ENCODE peak calls at places on chromosomes 16 and 17, in six cellular contexts. H is substantia nigra, L is pancreas, N is cardiac muscle cell, I is H7, X is heart right ventricle. Q is an unnamed sample.

GRCh38 chr17:3603119-3603869 is 5.9 kb downstream of the TRPV1 start:
- DNase-seq in N (peak; percentile 51), X (no peak), L (no peak), I (no peak), H (no peak), Q (no peak)

GRCh38 chr16:66616592-66616991 is 12.1 kb downstream of the CMTM3 start:
- DNase-seq in L (no peak), H (no peak), N (peak; percentile 44), X (no peak), I (peak; percentile 71), Q (no peak)

GRCh38 chr16:53156516-53156915 is 101.7 kb downstream of the CHD9 start:
- DNase-seq in I (no peak), X (no peak), H (no peak), L (no peak), N (no peak), Q (no peak)

GRCh38 chr16:80167657-80168056 is 373.1 kb upstream of the DYNLRB2 start:
- DNase-seq in I (no peak), H (no peak), L (no peak), N (no peak), X (no peak), Q (no peak)

GRCh38 chr17:45942284-45942683 is 47.9 kb downstream of the MAPT start:
- DNase-seq in N (peak; percentile 20), L (peak; percentile 11), H (peak; percentile 98), X (peak; percentile 81), I (peak; percentile 73), Q (peak; percentile 48)

GRCh38 chr16:67311607-67312449 is 14.7 kb downstream of the KCTD19 start:
- DNase-seq in I (no peak), X (no peak), L (no peak), H (no peak), N (peak; percentile 97), Q (no peak)

GRCh38 chr17:70517808-70518207 is 348.5 kb downstream of the KCNJ2 start:
- DNase-seq in L (no peak), H (no peak), X (no peak), N (no peak), I (no peak), Q (no peak)

GRCh38 chr17:50470451-50470850 is 1.8 kb upstream of the CHAD start:
- DNase-seq in I (peak; percentile 68), X (no peak), L (no peak), N (no peak), H (no peak), Q (no peak)

GRCh38 chr17:39863244-39863917 is 731 bp downstream of the IKZF3 start:
- DNase-seq in X (no peak), L (no peak), H (no peak), I (no peak), N (no peak), Q (no peak)

GRCh38 chr17:78675316-78675616 is 98.1 kb upstream of the DNAH17 start:
- DNase-seq in X (no peak), L (no peak), N (no peak), I (no peak), H (no peak), Q (no peak)

GRCh38 chr17:58338907-58339774 is 10.5 kb upstream of the TSPOAP1 start:
- DNase-seq in I (peak; percentile 83), N (peak; percentile 87), X (no peak), H (no peak), L (no peak), Q (peak; percentile 69)

GRCh38 chr16:69100046-69100765 is 5.2 kb upstream of the HAS3 start:
- DNase-seq in X (no peak), H (no peak), I (no peak), L (no peak), N (no peak), Q (no peak)

GRCh38 chr16:84281077-84281476 is 13.6 kb upstream of the WFDC1 start:
- DNase-seq in I (peak; percentile 92), X (no peak), H (no peak), L (no peak), N (peak; percentile 30), Q (peak; percentile 75)

GRCh38 chr16:85395913-85396878 is 216.9 kb upstream of the GSE1 start:
- DNase-seq in X (peak; percentile 54), I (peak; percentile 78), L (no peak), N (peak; percentile 48), H (no peak), Q (no peak)

GRCh38 chr16:22424161-22424937 is 49.9 kb upstream of the CDR2 start:
- DNase-seq in X (peak; percentile 25), I (no peak), L (peak; percentile 68), H (peak; percentile 57), N (peak; percentile 6), Q (no peak)

GRCh38 chr16:67456383-67457140 is 24.4 kb downstream of the ATP6V0D1 start:
- DNase-seq in I (peak; percentile 86), H (peak; percentile 29), N (peak; percentile 72), L (peak; percentile 65), X (peak; percentile 67), Q (peak; percentile 66)

GRCh38 chr17:49971848-49972485 is 3.0 kb downstream of the DLX4 start:
- DNase-seq in H (no peak), I (peak; percentile 83), X (no peak), L (no peak), N (peak; percentile 29), Q (no peak)

GRCh38 chr16:73427177-73427576 is 379.2 kb upstream of the ZFHX3 start:
- DNase-seq in L (no peak), I (peak; percentile 27), X (no peak), H (no peak), N (no peak), Q (peak; percentile 23)

GRCh38 chr16:17369441-17369951 is 101.3 kb downstream of the XYLT1 start:
- DNase-seq in H (peak; percentile 53), L (no peak), N (peak; percentile 18), X (peak; percentile 52), I (no peak), Q (no peak)

GRCh38 chr17:9290226-9290613 is 268.9 kb downstream of the NTN1 start:
- DNase-seq in H (no peak), N (no peak), I (no peak), L (no peak), X (no peak), Q (no peak)

GRCh38 chr16:56866955-56867830 is 2.2 kb downstream of the SLC12A3 start:
- DNase-seq in N (peak; percentile 80), I (peak; percentile 85), H (peak; percentile 28), L (peak; percentile 34), X (no peak), Q (peak; percentile 68)

Q was measured in iPS-NIHi11.